ENCODE peak calls at places on chromosomes 16 and 17, in four cellular contexts. One of them, this sample, is unnamed.

GRCh38 chr16:50299508-50300105 is 33.3 kb downstream of the ADCY7 start:
- DNase-seq in AG10803: no peak
- DNase-seq in ovary: peak; percentile 15
- DNase-seq in cardiac muscle cell: no peak
- DNase-seq in this sample: no peak

GRCh38 chr17:14748036-14748715 is 447.3 kb downstream of the HS3ST3B1 start:
- DNase-seq in AG10803: peak; percentile 46
- DNase-seq in ovary: no peak
- DNase-seq in cardiac muscle cell: no peak
- DNase-seq in this sample: no peak

GRCh38 chr16:4306439-4307214 is 9.2 kb upstream of the GLIS2 start:
- DNase-seq in AG10803: no peak
- DNase-seq in ovary: peak; percentile 45
- DNase-seq in cardiac muscle cell: no peak
- DNase-seq in this sample: no peak

GRCh38 chr17:10668771-10669170 is 11.7 kb upstream of the MYH3 start:
- DNase-seq in AG10803: peak; percentile 51
- DNase-seq in ovary: no peak
- DNase-seq in cardiac muscle cell: peak; percentile 9
- DNase-seq in this sample: peak; percentile 13

GRCh38 chr16:27401768-27402568 is at the start of gene IL21R:
- DNase-seq in AG10803: peak; percentile 84
- DNase-seq in ovary: peak; percentile 18
- DNase-seq in cardiac muscle cell: peak; percentile 69
- DNase-seq in this sample: peak; percentile 68

GRCh38 chr16:89918453-89919347 is at the start of gene MC1R:
- DNase-seq in AG10803: no peak
- DNase-seq in ovary: no peak
- DNase-seq in cardiac muscle cell: peak; percentile 67
- DNase-seq in this sample: peak; percentile 54

GRCh38 chr16:57265850-57266530 is 18.5 kb downstream of the PLLP start:
- DNase-seq in AG10803: peak; percentile 40
- DNase-seq in ovary: peak; percentile 43
- DNase-seq in cardiac muscle cell: peak; percentile 64
- DNase-seq in this sample: no peak

GRCh38 chr17:40615295-40615988 is 32.2 kb downstream of the SMARCE1 start:
- DNase-seq in AG10803: peak; percentile 32
- DNase-seq in ovary: peak; percentile 59
- DNase-seq in cardiac muscle cell: peak; percentile 64
- DNase-seq in this sample: peak; percentile 73

GRCh38 chr17:20983359-20983637 is 59.5 kb downstream of the USP22 start:
- DNase-seq in AG10803: no peak
- DNase-seq in ovary: no peak
- DNase-seq in cardiac muscle cell: no peak
- DNase-seq in this sample: no peak

GRCh38 chr17:72539981-72540897 is 419.4 kb downstream of the SOX9 start:
- DNase-seq in AG10803: peak; percentile 62
- DNase-seq in ovary: peak; percentile 85
- DNase-seq in cardiac muscle cell: peak; percentile 85
- DNase-seq in this sample: peak; percentile 69

GRCh38 chr17:61405686-61406542 is 6.3 kb downstream of the TBX2 start:
- DNase-seq in AG10803: no peak
- DNase-seq in ovary: peak; percentile 14
- DNase-seq in cardiac muscle cell: no peak
- DNase-seq in this sample: no peak

GRCh38 chr16:57422026-57422944 is 17.7 kb downstream of the CCL17 start:
- DNase-seq in AG10803: peak; percentile 53
- DNase-seq in ovary: peak; percentile 42
- DNase-seq in cardiac muscle cell: peak; percentile 82
- DNase-seq in this sample: peak; percentile 82

GRCh38 chr17:69012895-69013805 is 47.6 kb downstream of the ABCA9 start:
- DNase-seq in AG10803: peak; percentile 3
- DNase-seq in ovary: no peak
- DNase-seq in cardiac muscle cell: peak; percentile 40
- DNase-seq in this sample: peak; percentile 25

GRCh38 chr17:62073993-62074392 is 8.9 kb upstream of the MED13 start:
- DNase-seq in AG10803: no peak
- DNase-seq in ovary: no peak
- DNase-seq in cardiac muscle cell: no peak
- DNase-seq in this sample: no peak

GRCh38 chr16:3020604-3021448 is 658 bp downstream of the TNFRSF12A start:
- DNase-seq in AG10803: peak; percentile 89
- DNase-seq in ovary: peak; percentile 90
- DNase-seq in cardiac muscle cell: peak; percentile 86
- DNase-seq in this sample: peak; percentile 86

GRCh38 chr16:67534420-67534819 is 5.8 kb downstream of the RIPOR1 start:
- DNase-seq in AG10803: no peak
- DNase-seq in ovary: no peak
- DNase-seq in cardiac muscle cell: no peak
- DNase-seq in this sample: no peak

GRCh38 chr17:19724501-19725420 is 8.4 kb upstream of the SLC47A2 start:
- DNase-seq in AG10803: peak; percentile 34
- DNase-seq in ovary: peak; percentile 60
- DNase-seq in cardiac muscle cell: peak; percentile 48
- DNase-seq in this sample: no peak

GRCh38 chr17:48609754-48610281 is 999 bp downstream of the HOXB7 start:
- DNase-seq in AG10803: no peak
- DNase-seq in ovary: no peak
- DNase-seq in cardiac muscle cell: no peak
- DNase-seq in this sample: no peak

GRCh38 chr17:66138120-66138519 is 53.8 kb downstream of the CEP112 start:
- DNase-seq in AG10803: no peak
- DNase-seq in ovary: no peak
- DNase-seq in cardiac muscle cell: no peak
- DNase-seq in this sample: no peak

GRCh38 chr17:32156656-32157055 is 14.4 kb downstream of the RHOT1 start:
- DNase-seq in AG10803: no peak
- DNase-seq in ovary: no peak
- DNase-seq in cardiac muscle cell: no peak
- DNase-seq in this sample: no peak

GRCh38 chr16:15741207-15741871 is 91.3 kb downstream of the NDE1 start:
- DNase-seq in AG10803: no peak
- DNase-seq in ovary: no peak
- DNase-seq in cardiac muscle cell: no peak
- DNase-seq in this sample: no peak

GRCh38 chr17:46025510-46025909 is 26.5 kb downstream of the STH start:
- DNase-seq in AG10803: no peak
- DNase-seq in ovary: no peak
- DNase-seq in cardiac muscle cell: no peak
- DNase-seq in this sample: no peak
- H3K4me3 ChIP-seq in AG10803: no peak overlapping the region
- H3K4me3 ChIP-seq in ovary: no peak overlapping the region
- H3K4me3 ChIP-seq in cardiac muscle cell: no peak overlapping the region
- H3K4me3 ChIP-seq in this sample: no peak overlapping the region

DNA sequence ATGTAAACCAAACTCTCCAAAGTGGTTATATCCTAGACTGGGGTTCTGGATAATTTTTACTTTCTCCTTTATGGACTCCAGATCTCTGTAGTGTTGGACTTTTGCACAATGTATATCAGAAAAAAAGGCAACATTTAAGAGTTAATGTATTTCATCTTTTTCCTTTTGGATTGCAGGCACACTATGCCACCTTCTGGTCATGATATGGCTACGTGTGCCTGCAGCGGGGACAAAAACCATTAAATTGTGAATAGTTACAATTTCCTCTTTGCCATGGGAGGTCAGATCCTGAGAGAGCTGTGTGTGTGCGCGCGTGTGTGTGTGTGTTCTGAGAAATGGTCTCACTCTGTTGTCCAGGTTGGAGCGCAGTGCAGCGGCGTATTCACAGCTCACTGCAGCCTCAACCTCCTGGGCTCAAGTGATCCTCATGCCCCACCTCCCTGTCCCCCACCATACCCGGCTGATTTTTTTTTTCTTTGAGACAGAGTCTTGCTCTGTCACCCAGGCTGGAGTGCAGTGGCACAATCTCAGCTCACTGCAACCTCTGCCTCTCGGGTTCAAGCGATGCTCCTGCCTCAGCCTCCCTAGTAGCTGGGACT is 4.3 kb upstream of the SGF29 start:
- DNase-seq in AG10803: peak; percentile 47
- DNase-seq in ovary: no peak
- DNase-seq in cardiac muscle cell: peak; percentile 68
- DNase-seq in this sample: peak; percentile 73
- TF ChIP-seq CTCF in AG10803: peak; percentile 63
- TF ChIP-seq CTCF in ovary: peak; percentile 46
- TF ChIP-seq CTCF in cardiac muscle cell: peak; percentile 60
- TF ChIP-seq CTCF in this sample: peak; percentile 74

GRCh38 chr16:54112807-54113206 is 173.8 kb downstream of the IRX3 start:
- DNase-seq in AG10803: no peak
- DNase-seq in ovary: no peak
- DNase-seq in cardiac muscle cell: no peak
- DNase-seq in this sample: no peak

GRCh38 chr16:54116126-54116525 is 170.5 kb downstream of the IRX3 start:
- DNase-seq in AG10803: no peak
- DNase-seq in ovary: no peak
- DNase-seq in cardiac muscle cell: peak; percentile 29
- DNase-seq in this sample: peak; percentile 29

GRCh38 chr16:54118846-54119245 is 167.7 kb downstream of the IRX3 start:
- DNase-seq in AG10803: peak; percentile 35
- DNase-seq in ovary: no peak
- DNase-seq in cardiac muscle cell: peak; percentile 23
- DNase-seq in this sample: peak; percentile 57

GRCh38 chr16:54110582-54110981 is 176.0 kb downstream of the IRX3 start:
- DNase-seq in AG10803: no peak
- DNase-seq in ovary: no peak
- DNase-seq in cardiac muscle cell: no peak
- DNase-seq in this sample: no peak

DNA sequence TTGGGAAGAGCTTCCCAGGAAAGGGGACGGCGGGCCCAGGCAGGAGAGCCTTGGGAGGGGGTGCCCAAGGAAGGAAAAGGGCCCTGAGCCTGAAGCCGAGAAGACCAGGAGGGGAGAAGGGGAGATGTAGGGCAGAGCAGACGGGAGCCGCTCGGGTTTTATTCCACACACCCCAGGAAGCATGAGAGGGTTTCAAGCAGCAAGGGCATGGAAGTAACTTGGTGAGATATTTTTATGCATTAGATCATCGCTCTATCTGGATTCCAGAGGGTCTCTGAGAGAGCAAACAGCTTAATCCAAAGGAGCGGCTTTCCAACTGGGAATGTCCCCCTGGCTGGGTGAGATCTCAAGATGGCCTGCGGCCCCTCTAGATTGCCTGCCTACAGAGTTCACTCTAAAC is 171.0 kb downstream of the IRX3 start:
- DNase-seq in AG10803: no peak
- DNase-seq in ovary: no peak
- DNase-seq in cardiac muscle cell: no peak
- DNase-seq in this sample: no peak
- H3K4me3 ChIP-seq in AG10803: no peak overlapping the region
- H3K4me3 ChIP-seq in ovary: no peak overlapping the region
- H3K4me3 ChIP-seq in cardiac muscle cell: no peak overlapping the region
- H3K4me3 ChIP-seq in this sample: no peak overlapping the region

GRCh38 chr17:78951967-78952551 is 26.9 kb upstream of the TIMP2 start:
- DNase-seq in AG10803: peak; percentile 16
- DNase-seq in ovary: peak; percentile 73
- DNase-seq in cardiac muscle cell: peak; percentile 47
- DNase-seq in this sample: peak; percentile 65

GRCh38 chr17:78953356-78954350 is 26.1 kb downstream of the LGALS3BP start:
- DNase-seq in AG10803: peak; percentile 43
- DNase-seq in ovary: peak; percentile 64
- DNase-seq in cardiac muscle cell: peak; percentile 14
- DNase-seq in this sample: peak; percentile 67

GRCh38 chr17:78950870-78951269 is 25.7 kb upstream of the TIMP2 start:
- DNase-seq in AG10803: no peak
- DNase-seq in ovary: no peak
- DNase-seq in cardiac muscle cell: no peak
- DNase-seq in this sample: no peak

GRCh38 chr17:78954684-78955083 is 25.0 kb downstream of the LGALS3BP start:
- DNase-seq in AG10803: no peak
- DNase-seq in ovary: no peak
- DNase-seq in cardiac muscle cell: no peak
- DNase-seq in this sample: no peak

GRCh38 chr17:78952706-78953105 is 27.0 kb downstream of the LGALS3BP start:
- DNase-seq in AG10803: no peak
- DNase-seq in ovary: peak; percentile 69
- DNase-seq in cardiac muscle cell: no peak
- DNase-seq in this sample: peak; percentile 25
- TF ChIP-seq CTCF in AG10803: no peak
- TF ChIP-seq CTCF in ovary: no peak
- TF ChIP-seq CTCF in cardiac muscle cell: no peak
- TF ChIP-seq CTCF in this sample: no peak

GRCh38 chr16:54928016-54928356 is 2.7 kb upstream of the IRX5 start:
- DNase-seq in AG10803: no peak
- DNase-seq in ovary: no peak
- DNase-seq in cardiac muscle cell: peak; percentile 21
- DNase-seq in this sample: peak; percentile 51
- H3K4me3 ChIP-seq in AG10803: peak overlapping the region; percentile 70
- H3K4me3 ChIP-seq in ovary: peak overlapping the region; percentile 59
- H3K4me3 ChIP-seq in cardiac muscle cell: peak overlapping the region; percentile 96
- H3K4me3 ChIP-seq in this sample: peak overlapping the region; percentile 68

GRCh38 chr17:81309140-81309858 is 14.2 kb upstream of the SLC38A10 start:
- DNase-seq in AG10803: peak; percentile 73
- DNase-seq in ovary: no peak
- DNase-seq in cardiac muscle cell: peak; percentile 60
- DNase-seq in this sample: peak; percentile 69
- TF ChIP-seq CTCF in AG10803: peak; percentile 55
- TF ChIP-seq CTCF in ovary: no peak
- TF ChIP-seq CTCF in cardiac muscle cell: peak; percentile 29
- TF ChIP-seq CTCF in this sample: peak; percentile 53

This sample was measured in choroid plexus epithelial cell.